ENCODE peak calls at places on chromosomes 13 and 19, in ten cellular contexts. One of them, this sample, is unnamed.
A peak's percentile ranks its signal among the peaks of the same experiment; 100 is the strongest.

GRCh38 chr13:33816912-33817311 is 1.0 kb upstream of the RFC3 start:
- DNase-seq in nephron progenitor cell: no peak
- DNase-seq in stimulated activated CD4-positive, alpha-beta T cell treated with anti-CD3 and anti-CD28 coated beads, TNF-alpha, amount 100 ng/mL, for 1 hour: no peak
- DNase-seq in lower leg skin: no peak
- DNase-seq in SK-MEL-5: no peak
- DNase-seq in NCI-H1417: no peak
- DNase-seq in astrocyte of the hippocampus: no peak
- DNase-seq in uterus: no peak
- DNase-seq in stimulated activated CD8-positive, alpha-beta memory T cell treated with anti-CD3 and anti-CD28 coated beads, Interleukin-2, amount 100 ng/mL, for 1 hour: no peak
- DNase-seq in anterior cingulate cortex: no peak
- DNase-seq in this sample: no peak

GRCh38 chr13:113547248-113547971 is 37.1 kb upstream of the TFDP1 start:
- DNase-seq in nephron progenitor cell: no peak
- DNase-seq in stimulated activated CD4-positive, alpha-beta T cell treated with anti-CD3 and anti-CD28 coated beads, TNF-alpha, amount 100 ng/mL, for 1 hour: no peak
- DNase-seq in lower leg skin: peak; percentile 78
- DNase-seq in SK-MEL-5: no peak
- DNase-seq in NCI-H1417: peak; percentile 78
- DNase-seq in astrocyte of the hippocampus: peak; percentile 73
- DNase-seq in uterus: no peak
- DNase-seq in stimulated activated CD8-positive, alpha-beta memory T cell treated with anti-CD3 and anti-CD28 coated beads, Interleukin-2, amount 100 ng/mL, for 1 hour: no peak
- DNase-seq in anterior cingulate cortex: no peak
- DNase-seq in this sample: no peak

GRCh38 chr13:31967155-31967554 is 64.4 kb upstream of the FRY start:
- DNase-seq in nephron progenitor cell: no peak
- DNase-seq in stimulated activated CD4-positive, alpha-beta T cell treated with anti-CD3 and anti-CD28 coated beads, TNF-alpha, amount 100 ng/mL, for 1 hour: no peak
- DNase-seq in lower leg skin: no peak
- DNase-seq in SK-MEL-5: peak; percentile 33
- DNase-seq in NCI-H1417: no peak
- DNase-seq in astrocyte of the hippocampus: no peak
- DNase-seq in uterus: no peak
- DNase-seq in stimulated activated CD8-positive, alpha-beta memory T cell treated with anti-CD3 and anti-CD28 coated beads, Interleukin-2, amount 100 ng/mL, for 1 hour: no peak
- DNase-seq in anterior cingulate cortex: no peak
- DNase-seq in this sample: no peak

GRCh38 chr13:29260684-29261083 is 334.8 kb downstream of the SLC7A1 start:
- DNase-seq in nephron progenitor cell: no peak
- DNase-seq in stimulated activated CD4-positive, alpha-beta T cell treated with anti-CD3 and anti-CD28 coated beads, TNF-alpha, amount 100 ng/mL, for 1 hour: no peak
- DNase-seq in lower leg skin: no peak
- DNase-seq in SK-MEL-5: peak; percentile 28
- DNase-seq in NCI-H1417: no peak
- DNase-seq in astrocyte of the hippocampus: no peak
- DNase-seq in uterus: no peak
- DNase-seq in stimulated activated CD8-positive, alpha-beta memory T cell treated with anti-CD3 and anti-CD28 coated beads, Interleukin-2, amount 100 ng/mL, for 1 hour: no peak
- DNase-seq in anterior cingulate cortex: no peak
- DNase-seq in this sample: peak; percentile 12

GRCh38 chr19:2594319-2594718 is 108.2 kb downstream of the GNG7 start:
- DNase-seq in nephron progenitor cell: no peak
- DNase-seq in stimulated activated CD4-positive, alpha-beta T cell treated with anti-CD3 and anti-CD28 coated beads, TNF-alpha, amount 100 ng/mL, for 1 hour: no peak
- DNase-seq in lower leg skin: no peak
- DNase-seq in SK-MEL-5: no peak
- DNase-seq in NCI-H1417: no peak
- DNase-seq in astrocyte of the hippocampus: no peak
- DNase-seq in uterus: no peak
- DNase-seq in stimulated activated CD8-positive, alpha-beta memory T cell treated with anti-CD3 and anti-CD28 coated beads, Interleukin-2, amount 100 ng/mL, for 1 hour: no peak
- DNase-seq in anterior cingulate cortex: no peak
- DNase-seq in this sample: no peak

GRCh38 chr19:41927810-41928192 is 448 bp downstream of the ERFL start:
- DNase-seq in nephron progenitor cell: peak; percentile 61
- DNase-seq in stimulated activated CD4-positive, alpha-beta T cell treated with anti-CD3 and anti-CD28 coated beads, TNF-alpha, amount 100 ng/mL, for 1 hour: no peak
- DNase-seq in lower leg skin: no peak
- DNase-seq in SK-MEL-5: no peak
- DNase-seq in NCI-H1417: no peak
- DNase-seq in astrocyte of the hippocampus: no peak
- DNase-seq in uterus: no peak
- DNase-seq in stimulated activated CD8-positive, alpha-beta memory T cell treated with anti-CD3 and anti-CD28 coated beads, Interleukin-2, amount 100 ng/mL, for 1 hour: no peak
- DNase-seq in anterior cingulate cortex: no peak
- DNase-seq in this sample: no peak

GRCh38 chr13:113589251-113589960 is 4.9 kb downstream of the TFDP1 start:
- DNase-seq in nephron progenitor cell: no peak
- DNase-seq in stimulated activated CD4-positive, alpha-beta T cell treated with anti-CD3 and anti-CD28 coated beads, TNF-alpha, amount 100 ng/mL, for 1 hour: no peak
- DNase-seq in lower leg skin: peak; percentile 78
- DNase-seq in SK-MEL-5: no peak
- DNase-seq in NCI-H1417: no peak
- DNase-seq in astrocyte of the hippocampus: no peak
- DNase-seq in uterus: no peak
- DNase-seq in stimulated activated CD8-positive, alpha-beta memory T cell treated with anti-CD3 and anti-CD28 coated beads, Interleukin-2, amount 100 ng/mL, for 1 hour: no peak
- DNase-seq in anterior cingulate cortex: no peak
- DNase-seq in this sample: no peak

GRCh38 chr19:34990578-34991192 is 9.4 kb upstream of the GRAMD1A start:
- DNase-seq in nephron progenitor cell: no peak
- DNase-seq in stimulated activated CD4-positive, alpha-beta T cell treated with anti-CD3 and anti-CD28 coated beads, TNF-alpha, amount 100 ng/mL, for 1 hour: no peak
- DNase-seq in lower leg skin: no peak
- DNase-seq in SK-MEL-5: no peak
- DNase-seq in NCI-H1417: no peak
- DNase-seq in astrocyte of the hippocampus: no peak
- DNase-seq in uterus: no peak
- DNase-seq in stimulated activated CD8-positive, alpha-beta memory T cell treated with anti-CD3 and anti-CD28 coated beads, Interleukin-2, amount 100 ng/mL, for 1 hour: no peak
- DNase-seq in anterior cingulate cortex: no peak
- DNase-seq in this sample: no peak

GRCh38 chr19:8240274-8241229 is 31.4 kb downstream of the CERS4 start:
- DNase-seq in nephron progenitor cell: peak; percentile 61
- DNase-seq in stimulated activated CD4-positive, alpha-beta T cell treated with anti-CD3 and anti-CD28 coated beads, TNF-alpha, amount 100 ng/mL, for 1 hour: no peak
- DNase-seq in lower leg skin: peak; percentile 97
- DNase-seq in SK-MEL-5: peak; percentile 88
- DNase-seq in NCI-H1417: no peak
- DNase-seq in astrocyte of the hippocampus: peak; percentile 97
- DNase-seq in uterus: peak; percentile 90
- DNase-seq in stimulated activated CD8-positive, alpha-beta memory T cell treated with anti-CD3 and anti-CD28 coated beads, Interleukin-2, amount 100 ng/mL, for 1 hour: peak; percentile 40
- DNase-seq in anterior cingulate cortex: peak; percentile 64
- DNase-seq in this sample: no peak

GRCh38 chr13:100433475-100433874 is 155.1 kb downstream of the GGACT start:
- DNase-seq in nephron progenitor cell: no peak
- DNase-seq in stimulated activated CD4-positive, alpha-beta T cell treated with anti-CD3 and anti-CD28 coated beads, TNF-alpha, amount 100 ng/mL, for 1 hour: no peak
- DNase-seq in lower leg skin: no peak
- DNase-seq in SK-MEL-5: no peak
- DNase-seq in NCI-H1417: no peak
- DNase-seq in astrocyte of the hippocampus: no peak
- DNase-seq in uterus: no peak
- DNase-seq in stimulated activated CD8-positive, alpha-beta memory T cell treated with anti-CD3 and anti-CD28 coated beads, Interleukin-2, amount 100 ng/mL, for 1 hour: no peak
- DNase-seq in anterior cingulate cortex: no peak
- DNase-seq in this sample: no peak

GRCh38 chr19:36489920-36490415 is 607 bp upstream of the ZNF566 start:
- DNase-seq in nephron progenitor cell: peak; percentile 71
- DNase-seq in stimulated activated CD4-positive, alpha-beta T cell treated with anti-CD3 and anti-CD28 coated beads, TNF-alpha, amount 100 ng/mL, for 1 hour: peak; percentile 34
- DNase-seq in lower leg skin: peak; percentile 94
- DNase-seq in SK-MEL-5: peak; percentile 93
- DNase-seq in NCI-H1417: no peak
- DNase-seq in astrocyte of the hippocampus: peak; percentile 95
- DNase-seq in uterus: peak; percentile 86
- DNase-seq in stimulated activated CD8-positive, alpha-beta memory T cell treated with anti-CD3 and anti-CD28 coated beads, Interleukin-2, amount 100 ng/mL, for 1 hour: peak; percentile 46
- DNase-seq in anterior cingulate cortex: no peak
- DNase-seq in this sample: peak; percentile 96

GRCh38 chr13:27578121-27579030 is 42.0 kb downstream of the LNX2 start:
- DNase-seq in nephron progenitor cell: no peak
- DNase-seq in stimulated activated CD4-positive, alpha-beta T cell treated with anti-CD3 and anti-CD28 coated beads, TNF-alpha, amount 100 ng/mL, for 1 hour: no peak
- DNase-seq in lower leg skin: no peak
- DNase-seq in SK-MEL-5: peak; percentile 83
- DNase-seq in NCI-H1417: peak; percentile 2
- DNase-seq in astrocyte of the hippocampus: no peak
- DNase-seq in uterus: no peak
- DNase-seq in stimulated activated CD8-positive, alpha-beta memory T cell treated with anti-CD3 and anti-CD28 coated beads, Interleukin-2, amount 100 ng/mL, for 1 hour: no peak
- DNase-seq in anterior cingulate cortex: no peak
- DNase-seq in this sample: no peak

GRCh38 chr13:34257980-34258379 is 440.0 kb downstream of the RFC3 start:
- DNase-seq in nephron progenitor cell: no peak
- DNase-seq in stimulated activated CD4-positive, alpha-beta T cell treated with anti-CD3 and anti-CD28 coated beads, TNF-alpha, amount 100 ng/mL, for 1 hour: no peak
- DNase-seq in lower leg skin: no peak
- DNase-seq in SK-MEL-5: no peak
- DNase-seq in NCI-H1417: no peak
- DNase-seq in astrocyte of the hippocampus: no peak
- DNase-seq in uterus: no peak
- DNase-seq in stimulated activated CD8-positive, alpha-beta memory T cell treated with anti-CD3 and anti-CD28 coated beads, Interleukin-2, amount 100 ng/mL, for 1 hour: no peak
- DNase-seq in anterior cingulate cortex: no peak
- DNase-seq in this sample: peak; percentile 2

GRCh38 chr13:80339841-80340642 is 884 bp downstream of the SPRY2 start:
- DNase-seq in nephron progenitor cell: peak; percentile 50
- DNase-seq in stimulated activated CD4-positive, alpha-beta T cell treated with anti-CD3 and anti-CD28 coated beads, TNF-alpha, amount 100 ng/mL, for 1 hour: no peak
- DNase-seq in lower leg skin: peak; percentile 89
- DNase-seq in SK-MEL-5: peak; percentile 44
- DNase-seq in NCI-H1417: peak; percentile 92
- DNase-seq in astrocyte of the hippocampus: peak; percentile 73
- DNase-seq in uterus: peak; percentile 28
- DNase-seq in stimulated activated CD8-positive, alpha-beta memory T cell treated with anti-CD3 and anti-CD28 coated beads, Interleukin-2, amount 100 ng/mL, for 1 hour: no peak
- DNase-seq in anterior cingulate cortex: peak; percentile 8
- DNase-seq in this sample: no peak

GRCh38 chr13:65911546-65912193 is 1318.5 kb downstream of the PCDH9 start:
- DNase-seq in nephron progenitor cell: no peak
- DNase-seq in stimulated activated CD4-positive, alpha-beta T cell treated with anti-CD3 and anti-CD28 coated beads, TNF-alpha, amount 100 ng/mL, for 1 hour: no peak
- DNase-seq in lower leg skin: no peak
- DNase-seq in SK-MEL-5: no peak
- DNase-seq in NCI-H1417: no peak
- DNase-seq in astrocyte of the hippocampus: no peak
- DNase-seq in uterus: no peak
- DNase-seq in stimulated activated CD8-positive, alpha-beta memory T cell treated with anti-CD3 and anti-CD28 coated beads, Interleukin-2, amount 100 ng/mL, for 1 hour: no peak
- DNase-seq in anterior cingulate cortex: no peak
- DNase-seq in this sample: no peak

GRCh38 chr13:29550589-29550988 is 44.9 kb downstream of the SLC7A1 start:
- DNase-seq in nephron progenitor cell: no peak
- DNase-seq in stimulated activated CD4-positive, alpha-beta T cell treated with anti-CD3 and anti-CD28 coated beads, TNF-alpha, amount 100 ng/mL, for 1 hour: no peak
- DNase-seq in lower leg skin: no peak
- DNase-seq in SK-MEL-5: no peak
- DNase-seq in NCI-H1417: no peak
- DNase-seq in astrocyte of the hippocampus: no peak
- DNase-seq in uterus: no peak
- DNase-seq in stimulated activated CD8-positive, alpha-beta memory T cell treated with anti-CD3 and anti-CD28 coated beads, Interleukin-2, amount 100 ng/mL, for 1 hour: no peak
- DNase-seq in anterior cingulate cortex: no peak
- DNase-seq in this sample: no peak

GRCh38 chr19:34225659-34226015 is 28.7 kb upstream of the GARRE1 start:
- DNase-seq in nephron progenitor cell: no peak
- DNase-seq in stimulated activated CD4-positive, alpha-beta T cell treated with anti-CD3 and anti-CD28 coated beads, TNF-alpha, amount 100 ng/mL, for 1 hour: no peak
- DNase-seq in lower leg skin: no peak
- DNase-seq in SK-MEL-5: no peak
- DNase-seq in NCI-H1417: no peak
- DNase-seq in astrocyte of the hippocampus: no peak
- DNase-seq in uterus: no peak
- DNase-seq in stimulated activated CD8-positive, alpha-beta memory T cell treated with anti-CD3 and anti-CD28 coated beads, Interleukin-2, amount 100 ng/mL, for 1 hour: no peak
- DNase-seq in anterior cingulate cortex: no peak
- DNase-seq in this sample: no peak

GRCh38 chr13:94110011-94110410 is 369.5 kb downstream of the DCT start:
- DNase-seq in nephron progenitor cell: no peak
- DNase-seq in stimulated activated CD4-positive, alpha-beta T cell treated with anti-CD3 and anti-CD28 coated beads, TNF-alpha, amount 100 ng/mL, for 1 hour: no peak
- DNase-seq in lower leg skin: no peak
- DNase-seq in SK-MEL-5: no peak
- DNase-seq in NCI-H1417: no peak
- DNase-seq in astrocyte of the hippocampus: no peak
- DNase-seq in uterus: no peak
- DNase-seq in stimulated activated CD8-positive, alpha-beta memory T cell treated with anti-CD3 and anti-CD28 coated beads, Interleukin-2, amount 100 ng/mL, for 1 hour: no peak
- DNase-seq in anterior cingulate cortex: no peak
- DNase-seq in this sample: no peak

GRCh38 chr19:18098891-18099622 is 1.5 kb downstream of the MAST3 start:
- DNase-seq in nephron progenitor cell: peak; percentile 43
- DNase-seq in stimulated activated CD4-positive, alpha-beta T cell treated with anti-CD3 and anti-CD28 coated beads, TNF-alpha, amount 100 ng/mL, for 1 hour: no peak
- DNase-seq in lower leg skin: no peak
- DNase-seq in SK-MEL-5: no peak
- DNase-seq in NCI-H1417: peak; percentile 27
- DNase-seq in astrocyte of the hippocampus: no peak
- DNase-seq in uterus: no peak
- DNase-seq in stimulated activated CD8-positive, alpha-beta memory T cell treated with anti-CD3 and anti-CD28 coated beads, Interleukin-2, amount 100 ng/mL, for 1 hour: no peak
- DNase-seq in anterior cingulate cortex: no peak
- DNase-seq in this sample: no peak

GRCh38 chr19:47663435-47663910 is 49.7 kb upstream of the EHD2 start:
- DNase-seq in nephron progenitor cell: no peak
- DNase-seq in stimulated activated CD4-positive, alpha-beta T cell treated with anti-CD3 and anti-CD28 coated beads, TNF-alpha, amount 100 ng/mL, for 1 hour: no peak
- DNase-seq in lower leg skin: no peak
- DNase-seq in SK-MEL-5: no peak
- DNase-seq in NCI-H1417: no peak
- DNase-seq in astrocyte of the hippocampus: peak; percentile 90
- DNase-seq in uterus: no peak
- DNase-seq in stimulated activated CD8-positive, alpha-beta memory T cell treated with anti-CD3 and anti-CD28 coated beads, Interleukin-2, amount 100 ng/mL, for 1 hour: no peak
- DNase-seq in anterior cingulate cortex: no peak
- DNase-seq in this sample: no peak

GRCh38 chr19:31553844-31554215 is 204.6 kb upstream of the TSHZ3 start:
- DNase-seq in nephron progenitor cell: no peak
- DNase-seq in stimulated activated CD4-positive, alpha-beta T cell treated with anti-CD3 and anti-CD28 coated beads, TNF-alpha, amount 100 ng/mL, for 1 hour: no peak
- DNase-seq in lower leg skin: no peak
- DNase-seq in SK-MEL-5: no peak
- DNase-seq in NCI-H1417: no peak
- DNase-seq in astrocyte of the hippocampus: no peak
- DNase-seq in uterus: no peak
- DNase-seq in stimulated activated CD8-positive, alpha-beta memory T cell treated with anti-CD3 and anti-CD28 coated beads, Interleukin-2, amount 100 ng/mL, for 1 hour: no peak
- DNase-seq in anterior cingulate cortex: no peak
- DNase-seq in this sample: no peak

GRCh38 chr19:17611462-17612244 is 56.2 kb downstream of the COLGALT1 start:
- DNase-seq in nephron progenitor cell: peak; percentile 28
- DNase-seq in stimulated activated CD4-positive, alpha-beta T cell treated with anti-CD3 and anti-CD28 coated beads, TNF-alpha, amount 100 ng/mL, for 1 hour: no peak
- DNase-seq in lower leg skin: no peak
- DNase-seq in SK-MEL-5: no peak
- DNase-seq in NCI-H1417: no peak
- DNase-seq in astrocyte of the hippocampus: no peak
- DNase-seq in uterus: no peak
- DNase-seq in stimulated activated CD8-positive, alpha-beta memory T cell treated with anti-CD3 and anti-CD28 coated beads, Interleukin-2, amount 100 ng/mL, for 1 hour: no peak
- DNase-seq in anterior cingulate cortex: no peak
- DNase-seq in this sample: no peak

GRCh38 chr19:10566658-10567410 is 1.0 kb upstream of the KRI1 start:
- DNase-seq in nephron progenitor cell: no peak
- DNase-seq in stimulated activated CD4-positive, alpha-beta T cell treated with anti-CD3 and anti-CD28 coated beads, TNF-alpha, amount 100 ng/mL, for 1 hour: no peak
- DNase-seq in lower leg skin: no peak
- DNase-seq in SK-MEL-5: no peak
- DNase-seq in NCI-H1417: no peak
- DNase-seq in astrocyte of the hippocampus: no peak
- DNase-seq in uterus: no peak
- DNase-seq in stimulated activated CD8-positive, alpha-beta memory T cell treated with anti-CD3 and anti-CD28 coated beads, Interleukin-2, amount 100 ng/mL, for 1 hour: peak; percentile 33
- DNase-seq in anterior cingulate cortex: no peak
- DNase-seq in this sample: no peak

GRCh38 chr19:53868091-53868891 is 608 bp downstream of the MYADM start:
- DNase-seq in nephron progenitor cell: peak; percentile 55
- DNase-seq in stimulated activated CD4-positive, alpha-beta T cell treated with anti-CD3 and anti-CD28 coated beads, TNF-alpha, amount 100 ng/mL, for 1 hour: no peak
- DNase-seq in lower leg skin: peak; percentile 95
- DNase-seq in SK-MEL-5: no peak
- DNase-seq in NCI-H1417: no peak
- DNase-seq in astrocyte of the hippocampus: peak; percentile 79
- DNase-seq in uterus: peak; percentile 61
- DNase-seq in stimulated activated CD8-positive, alpha-beta memory T cell treated with anti-CD3 and anti-CD28 coated beads, Interleukin-2, amount 100 ng/mL, for 1 hour: no peak
- DNase-seq in anterior cingulate cortex: no peak
- DNase-seq in this sample: peak; percentile 62

GRCh38 chr13:80921971-80922370 is 581.0 kb upstream of the SPRY2 start:
- DNase-seq in nephron progenitor cell: no peak
- DNase-seq in stimulated activated CD4-positive, alpha-beta T cell treated with anti-CD3 and anti-CD28 coated beads, TNF-alpha, amount 100 ng/mL, for 1 hour: no peak
- DNase-seq in lower leg skin: no peak
- DNase-seq in SK-MEL-5: no peak
- DNase-seq in NCI-H1417: no peak
- DNase-seq in astrocyte of the hippocampus: no peak
- DNase-seq in uterus: no peak
- DNase-seq in stimulated activated CD8-positive, alpha-beta memory T cell treated with anti-CD3 and anti-CD28 coated beads, Interleukin-2, amount 100 ng/mL, for 1 hour: no peak
- DNase-seq in anterior cingulate cortex: no peak
- DNase-seq in this sample: no peak

GRCh38 chr19:50858896-50859295 is 4.2 kb downstream of the KLK3 start:
- DNase-seq in nephron progenitor cell: no peak
- DNase-seq in stimulated activated CD4-positive, alpha-beta T cell treated with anti-CD3 and anti-CD28 coated beads, TNF-alpha, amount 100 ng/mL, for 1 hour: no peak
- DNase-seq in lower leg skin: no peak
- DNase-seq in SK-MEL-5: no peak
- DNase-seq in NCI-H1417: peak; percentile 92
- DNase-seq in astrocyte of the hippocampus: no peak
- DNase-seq in uterus: no peak
- DNase-seq in stimulated activated CD8-positive, alpha-beta memory T cell treated with anti-CD3 and anti-CD28 coated beads, Interleukin-2, amount 100 ng/mL, for 1 hour: no peak
- DNase-seq in anterior cingulate cortex: no peak
- DNase-seq in this sample: no peak

GRCh38 chr19:49425178-49425577 is at the start of gene GFY:
- DNase-seq in nephron progenitor cell: no peak
- DNase-seq in stimulated activated CD4-positive, alpha-beta T cell treated with anti-CD3 and anti-CD28 coated beads, TNF-alpha, amount 100 ng/mL, for 1 hour: no peak
- DNase-seq in lower leg skin: no peak
- DNase-seq in SK-MEL-5: no peak
- DNase-seq in NCI-H1417: no peak
- DNase-seq in astrocyte of the hippocampus: no peak
- DNase-seq in uterus: no peak
- DNase-seq in stimulated activated CD8-positive, alpha-beta memory T cell treated with anti-CD3 and anti-CD28 coated beads, Interleukin-2, amount 100 ng/mL, for 1 hour: no peak
- DNase-seq in anterior cingulate cortex: no peak
- DNase-seq in this sample: no peak

GRCh38 chr19:43651758-43652545 is 12.3 kb upstream of the CADM4 start:
- DNase-seq in nephron progenitor cell: peak; percentile 58
- DNase-seq in stimulated activated CD4-positive, alpha-beta T cell treated with anti-CD3 and anti-CD28 coated beads, TNF-alpha, amount 100 ng/mL, for 1 hour: no peak
- DNase-seq in lower leg skin: no peak
- DNase-seq in SK-MEL-5: peak; percentile 82
- DNase-seq in NCI-H1417: peak; percentile 72
- DNase-seq in astrocyte of the hippocampus: peak; percentile 78
- DNase-seq in uterus: peak; percentile 42
- DNase-seq in stimulated activated CD8-positive, alpha-beta memory T cell treated with anti-CD3 and anti-CD28 coated beads, Interleukin-2, amount 100 ng/mL, for 1 hour: no peak
- DNase-seq in anterior cingulate cortex: peak; percentile 37
- DNase-seq in this sample: peak; percentile 76